ENCODE peak calls at places on chromosomes 1 and 21, in ten cellular contexts. J is CD4-positive, alpha-beta T cell; S is endodermal cell; I is colonic mucosa; E is uterus; U is stomach; Z is CD8-positive, alpha-beta T cell; F is kidney; T is endothelial cell of umbilical vein; H is esophagus squamous epithelium. Q is an unnamed sample.

GRCh38 chr1:94298861-94299260 is 61.5 kb upstream of the ARHGAP29 start:
- DNase-seq in J (no peak), I (no peak), S (no peak), E (no peak), Z (no peak), T (peak), H (no peak), U (no peak), F (no peak), Q (no peak)

GRCh38 chr1:85387781-85388180 is 77.2 kb downstream of the DDAH1 start:
- DNase-seq in J (no peak), U (no peak), T (no peak), E (no peak), Z (no peak), F (no peak), S (no peak), I (no peak), H (no peak), Q (no peak)

GRCh38 chr21:38178653-38179503 is 77.9 kb upstream of the KCNJ15 start:
- DNase-seq in H (no peak), I (no peak), T (no peak), E (no peak), S (no peak), F (no peak), J (no peak), Z (no peak), U (no peak), Q (no peak)

GRCh38 chr1:30688920-30689794 is 34.2 kb downstream of the MATN1 start:
- DNase-seq in Z (no peak), F (no peak), J (no peak), U (no peak), T (no peak), H (no peak), E (no peak), S (peak), I (no peak), Q (no peak)

GRCh38 chr1:59901770-59902388 is 24.7 kb downstream of the CYP2J2 start:
- DNase-seq in J (no peak), U (no peak), Z (no peak), I (no peak), H (no peak), T (no peak), E (no peak), S (no peak), F (no peak), Q (peak)

GRCh38 chr1:171819946-171820345 is 21.4 kb upstream of the DNM3 start:
- DNase-seq in H (no peak), S (no peak), I (no peak), T (no peak), J (no peak), F (no peak), Z (no peak), U (no peak), E (no peak), Q (no peak)

GRCh38 chr1:53639996-53640695 is 98.8 kb downstream of the GLIS1 start:
- DNase-seq in H (no peak), Z (no peak), E (peak), I (no peak), J (no peak), F (peak), T (no peak), U (peak), S (peak), Q (no peak)

GRCh38 chr1:64215576-64215975 is 12.2 kb downstream of the UBE2U start:
- DNase-seq in I (no peak), S (no peak), Z (no peak), U (no peak), J (no peak), T (no peak), F (no peak), H (no peak), E (no peak), Q (no peak)

GRCh38 chr1:23558872-23559135 is 497 bp downstream of the ID3 start:
- DNase-seq in Z (no peak), U (no peak), H (no peak), F (no peak), I (no peak), E (no peak), J (no peak), S (no peak), T (no peak), Q (peak)

GRCh38 chr1:244778356-244778755 is 57.1 kb upstream of the COX20 start:
- DNase-seq in F (no peak), J (no peak), Z (no peak), T (peak), S (no peak), H (no peak), I (no peak), U (no peak), E (no peak), Q (peak)

GRCh38 chr21:36744560-36745231 is 45.8 kb downstream of the SIM2 start:
- DNase-seq in J (no peak), T (no peak), U (peak), Z (no peak), S (no peak), H (no peak), I (no peak), F (peak), E (no peak), Q (peak)

GRCh38 chr1:43267291-43267805 is 2.4 kb upstream of the TMEM125 start:
- DNase-seq in S (no peak), F (no peak), U (peak), T (no peak), J (no peak), I (no peak), H (no peak), E (no peak), Z (no peak), Q (no peak)

GRCh38 chr1:16082283-16083038 is 9.0 kb upstream of the FAM131C start:
- DNase-seq in U (peak), Z (peak), T (peak), I (peak), H (no peak), J (peak), S (peak), F (no peak), E (peak), Q (peak)

GRCh38 chr1:15065291-15065690 is 88.3 kb upstream of the TMEM51 start:
- DNase-seq in J (no peak), S (no peak), E (no peak), I (no peak), U (no peak), H (no peak), F (no peak), T (no peak), Z (no peak), Q (no peak)

GRCh38 chr1:159009704-159010361 is at the start of gene IFI16:
- DNase-seq in I (peak), J (peak), U (no peak), F (no peak), H (no peak), T (peak), S (no peak), Z (no peak), E (peak), Q (peak)

GRCh38 chr1:229989591-229990248 is 77.3 kb upstream of the GALNT2 start:
- DNase-seq in T (no peak), Z (no peak), F (no peak), I (no peak), E (no peak), U (no peak), H (no peak), S (peak), J (no peak), Q (no peak)

GRCh38 chr1:228276361-228276831 is 68.6 kb downstream of the OBSCN start:
- DNase-seq in E (no peak), U (no peak), Z (no peak), S (no peak), H (no peak), I (no peak), J (no peak), F (no peak), T (peak), Q (no peak)

GRCh38 chr1:228964178-228964819 is 229.0 kb downstream of the RHOU start:
- DNase-seq in F (no peak), S (peak), H (no peak), Z (no peak), E (peak), U (peak), I (no peak), T (peak), J (no peak), Q (no peak)

GRCh38 chr21:45479691-45480675 is 62.3 kb downstream of the SLC19A1 start:
- DNase-seq in U (no peak), F (peak), T (no peak), E (no peak), I (no peak), Z (no peak), H (no peak), J (no peak), S (no peak), Q (no peak)

GRCh38 chr1:228802386-228803221 is 67.3 kb downstream of the RHOU start:
- DNase-seq in S (no peak), E (peak), F (peak), I (no peak), H (no peak), T (no peak), Z (no peak), J (no peak), U (no peak), Q (no peak)

GRCh38 chr1:186511761-186512637 is 51.1 kb upstream of the PDC start:
- DNase-seq in E (no peak), T (no peak), J (no peak), S (peak), Z (no peak), F (peak), H (no peak), U (no peak), I (peak), Q (no peak)

GRCh38 chr1:230011333-230012092 is 55.5 kb upstream of the GALNT2 start:
- DNase-seq in F (no peak), E (no peak), I (no peak), U (no peak), T (no peak), J (no peak), S (peak), Z (no peak), H (no peak), Q (peak)

GRCh38 chr1:47755368-47755990 is 241.7 kb downstream of the TRABD2B start:
- DNase-seq in U (peak), E (no peak), H (no peak), J (peak), F (peak), T (no peak), Z (no peak), I (peak), S (peak), Q (peak)

DNA sequence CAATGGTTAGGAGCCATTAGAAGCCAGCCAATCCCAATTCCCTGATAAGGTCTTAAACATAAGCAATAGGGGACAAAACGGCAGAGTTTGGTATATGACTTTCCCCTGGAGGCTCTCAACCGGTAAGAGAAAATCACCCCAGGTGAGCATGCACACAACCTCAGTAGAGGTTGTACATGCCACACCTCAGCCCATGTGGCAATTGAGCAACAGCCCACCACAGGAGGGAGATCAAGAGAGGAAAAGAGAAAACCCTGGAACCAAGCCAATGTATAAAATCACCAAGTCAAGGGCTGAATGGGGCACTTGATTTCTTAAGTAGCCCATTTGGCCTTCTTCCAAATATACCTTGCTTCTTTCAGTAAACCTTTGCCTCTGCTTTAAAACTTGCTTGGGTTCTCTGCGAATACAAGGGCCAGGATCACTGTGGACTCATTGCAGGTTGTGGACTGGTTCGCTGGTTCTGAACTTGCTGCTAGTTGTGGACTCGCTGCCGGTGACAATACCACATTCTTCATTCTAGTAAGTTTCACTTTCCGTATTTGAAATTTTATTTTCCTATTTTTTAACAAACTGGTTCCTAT is 1813.9 kb downstream of the PLA2G4A start:
- DNase-seq in S (no peak), Z (no peak), T (no peak), J (no peak), F (no peak), E (no peak), U (no peak), H (no peak), I (no peak), Q (peak)
- TF ChIP-seq CTCF in S (no peak), Z (no peak), T (no peak), J (no peak), F (no peak), E (no peak), U (no peak), H (no peak), I (no peak), Q (no peak)

GRCh38 chr1:246613131-246613758 is 47.0 kb downstream of the CNST start:
- DNase-seq in U (no peak), Z (no peak), E (no peak), H (no peak), J (no peak), I (no peak), T (no peak), F (no peak), S (no peak), Q (no peak)

GRCh38 chr1:246607466-246607865 is 41.2 kb downstream of the CNST start:
- DNase-seq in T (no peak), J (no peak), I (no peak), E (no peak), F (no peak), U (no peak), Z (no peak), S (no peak), H (no peak), Q (no peak)

GRCh38 chr1:246608616-246609376 is 42.5 kb downstream of the CNST start:
- DNase-seq in Z (no peak), H (peak), T (peak), F (peak), E (peak), S (peak), U (peak), I (peak), J (no peak), Q (peak)

DNA sequence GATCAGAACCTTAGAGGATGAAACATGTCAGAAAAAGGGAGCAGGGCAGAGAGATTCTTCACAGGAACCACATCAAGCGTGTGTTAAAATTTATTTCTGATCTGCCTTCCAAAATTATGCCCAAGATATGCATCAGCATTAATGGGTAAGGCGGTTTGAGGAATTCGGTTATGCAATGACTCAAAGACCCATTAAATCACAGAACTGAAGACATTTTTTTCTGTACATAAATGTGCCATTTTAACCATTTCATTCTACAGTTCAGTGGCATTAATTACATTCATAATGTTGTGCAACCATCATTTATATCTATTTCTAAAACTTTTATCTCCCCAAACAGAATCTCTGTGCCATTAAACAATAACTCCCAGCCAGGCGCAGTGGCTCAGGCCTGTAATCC is 43.4 kb downstream of the CNST start:
- DNase-seq in H (no peak), Z (no peak), T (no peak), U (no peak), J (no peak), S (no peak), E (no peak), I (no peak), F (no peak), Q (peak)
- H3K27ac ChIP-seq in H (peak), Z (no peak), T (peak), U (peak), J (no peak), S (no peak), E (no peak), I (peak), F (no peak), Q (peak)

DNA sequence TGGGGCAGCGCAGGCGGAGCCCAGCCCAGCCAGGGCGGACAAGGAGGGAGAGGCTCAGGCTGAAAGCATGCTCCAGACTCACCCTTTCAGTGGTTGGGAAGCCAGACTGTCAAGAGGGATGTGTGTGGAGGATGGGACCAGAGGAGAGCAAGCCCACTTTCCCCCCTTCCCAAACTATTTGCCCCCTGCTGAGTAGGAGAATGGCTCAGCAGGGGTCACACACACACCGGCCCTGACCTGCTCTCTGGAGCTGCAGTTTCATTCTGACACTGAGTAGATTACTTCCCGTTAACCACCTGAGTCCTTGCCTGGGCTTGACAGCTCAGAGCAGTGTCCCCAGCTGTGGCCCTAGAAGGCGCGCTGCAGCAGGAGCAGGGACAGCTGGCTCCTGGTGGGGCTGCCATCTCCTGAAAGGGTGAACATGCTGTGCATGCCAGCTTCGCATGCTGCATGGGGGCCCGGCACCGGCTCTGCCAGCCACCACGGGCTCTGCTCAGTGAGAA is 51.6 kb upstream of the CNTN2 start:
- DNase-seq in J (no peak), I (no peak), U (no peak), S (peak), T (no peak), F (no peak), E (no peak), H (no peak), Z (no peak), Q (no peak)
- TF ChIP-seq CTCF in J (no peak), I (no peak), U (no peak), S (no peak), T (no peak), F (no peak), E (no peak), H (no peak), Z (no peak), Q (no peak)

GRCh38 chr1:116311756-116312691 is 61.0 kb upstream of the ATP1A1 start:
- DNase-seq in I (peak), E (no peak), Z (no peak), S (no peak), T (no peak), H (no peak), J (no peak), F (peak), U (peak), Q (no peak)
- H3K27ac ChIP-seq in I (no peak), E (no peak), Z (no peak), S (peak), T (no peak), H (peak), J (no peak), F (peak), U (peak), Q (peak)

DNA sequence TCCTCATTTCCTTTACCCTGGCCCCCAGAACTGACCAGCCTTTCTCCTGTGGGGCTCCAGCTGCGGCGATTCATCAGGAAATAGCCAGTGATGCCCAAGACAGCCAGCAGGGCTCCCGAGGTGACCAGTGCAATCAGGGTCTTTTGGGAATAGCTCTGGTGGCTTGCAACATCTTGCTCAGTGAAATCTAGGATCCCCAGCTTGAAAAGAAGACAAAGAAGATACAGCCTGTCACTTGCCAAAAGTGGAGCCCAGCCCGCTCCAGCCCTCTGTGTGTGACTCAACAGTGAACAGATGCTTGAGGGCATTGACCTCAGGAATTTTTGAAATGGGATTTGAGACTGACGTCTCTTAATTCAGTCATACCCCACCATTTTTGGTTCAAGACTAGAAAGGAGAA is 22.3 kb downstream of the CD34 start:
- DNase-seq in J (no peak), I (no peak), Z (no peak), S (peak), H (no peak), F (no peak), T (peak), U (peak), E (no peak), Q (no peak)
- TF ChIP-seq CTCF in J (no peak), I (no peak), Z (no peak), S (peak), H (no peak), F (no peak), T (peak), U (no peak), E (no peak), Q (no peak)

GRCh38 chr1:116325922-116326321 is 47.1 kb upstream of the ATP1A1 start:
- DNase-seq in Z (no peak), E (no peak), I (no peak), H (no peak), T (no peak), S (peak), J (peak), F (no peak), U (no peak), Q (no peak)

GRCh38 chr1:116328671-116329070 is 44.4 kb upstream of the ATP1A1 start:
- DNase-seq in U (no peak), I (no peak), H (no peak), T (no peak), Z (no peak), E (no peak), F (no peak), J (no peak), S (no peak), Q (no peak)

GRCh38 chr1:116325104-116325503 is 47.9 kb upstream of the ATP1A1 start:
- DNase-seq in I (no peak), E (no peak), J (no peak), S (no peak), U (no peak), F (no peak), T (no peak), H (no peak), Z (no peak), Q (no peak)

GRCh38 chr1:116324411-116324810 is 48.6 kb upstream of the ATP1A1 start:
- DNase-seq in U (peak), H (no peak), S (no peak), F (no peak), I (no peak), E (no peak), T (peak), Z (no peak), J (no peak), Q (no peak)

GRCh38 chr1:116326486-116326885 is 46.6 kb upstream of the ATP1A1 start:
- DNase-seq in S (no peak), F (no peak), U (no peak), H (no peak), Z (no peak), J (no peak), E (no peak), T (no peak), I (no peak), Q (no peak)
- H3K27ac ChIP-seq in S (no peak), F (no peak), U (no peak), H (peak), Z (peak), J (peak), E (no peak), T (no peak), I (no peak), Q (no peak)

DNA sequence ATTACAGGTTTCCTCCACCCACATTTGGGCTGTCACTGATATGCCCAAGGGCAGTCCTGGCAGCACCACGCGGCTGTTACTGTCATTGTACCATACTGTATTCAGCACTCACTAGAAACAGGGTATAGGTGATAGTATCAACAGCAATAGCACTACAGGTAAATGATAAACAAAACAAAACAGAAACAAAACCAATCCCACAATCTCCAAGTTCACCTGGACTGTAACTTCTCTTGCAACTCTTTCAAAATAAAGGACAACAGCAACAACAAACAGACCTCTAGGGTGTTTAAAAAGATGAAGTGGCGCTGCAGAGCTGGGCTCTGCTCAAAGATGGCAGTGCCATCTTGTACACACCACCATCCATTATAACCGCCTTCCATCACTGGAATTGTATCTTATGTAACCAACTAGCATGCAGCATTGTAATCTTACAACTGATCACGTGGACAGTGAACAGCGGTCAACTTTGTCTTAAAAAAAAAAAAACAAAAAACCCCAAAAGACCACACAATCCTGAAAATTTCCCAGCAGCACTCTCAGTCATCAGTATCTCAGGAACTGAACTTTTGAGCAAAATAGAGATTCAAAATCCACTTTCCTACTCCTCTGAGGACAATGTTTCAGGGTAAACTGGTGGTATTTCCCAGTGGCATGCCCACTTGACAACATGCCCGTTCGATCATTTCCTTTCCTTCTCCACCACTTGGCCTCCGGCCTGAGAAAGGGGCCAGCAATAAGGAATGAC is 3.8 kb downstream of the IRF2BP2 start:
- DNase-seq in H (no peak), I (no peak), F (no peak), T (peak), E (no peak), U (peak), J (no peak), Z (peak), S (no peak), Q (peak)
- TF ChIP-seq CTCF in H (peak), I (no peak), F (peak), T (no peak), E (no peak), U (no peak), J (peak), Z (no peak), S (no peak), Q (peak)